ENCODE peak calls at places on chromosomes 2 and 18, in four cellular contexts. One of them, this sample, is unnamed.

GRCh38 chr2:86234573-86235131 is 35.4 kb downstream of the MRPL35 start:
- DNase-seq in cardiac fibroblast: no peak
- DNase-seq in choroid plexus epithelial cell: no peak
- DNase-seq in HepG2: no peak
- DNase-seq in this sample: no peak

GRCh38 chr2:201847483-201847882 is 41.1 kb downstream of the CDK15 start:
- DNase-seq in cardiac fibroblast: no peak
- DNase-seq in choroid plexus epithelial cell: peak
- DNase-seq in HepG2: no peak
- DNase-seq in this sample: no peak

GRCh38 chr18:22591231-22591630 is 173.5 kb upstream of the CTAGE1 start:
- DNase-seq in cardiac fibroblast: peak
- DNase-seq in choroid plexus epithelial cell: peak
- DNase-seq in HepG2: no peak
- DNase-seq in this sample: peak

GRCh38 chr2:112118148-112118547 is 20.0 kb upstream of the FBLN7 start:
- DNase-seq in cardiac fibroblast: no peak
- DNase-seq in choroid plexus epithelial cell: peak
- DNase-seq in HepG2: peak
- DNase-seq in this sample: no peak

GRCh38 chr2:101873543-101873942 is 118.2 kb upstream of the IL1R2 start:
- DNase-seq in cardiac fibroblast: no peak
- DNase-seq in choroid plexus epithelial cell: peak
- DNase-seq in HepG2: peak
- DNase-seq in this sample: peak

GRCh38 chr2:74199275-74199701 is 873 bp downstream of the MTHFD2 start:
- DNase-seq in cardiac fibroblast: no peak
- DNase-seq in choroid plexus epithelial cell: no peak
- DNase-seq in HepG2: no peak
- DNase-seq in this sample: no peak

GRCh38 chr2:39996653-39997080 is 217.6 kb upstream of the THUMPD2 start:
- DNase-seq in cardiac fibroblast: peak
- DNase-seq in choroid plexus epithelial cell: peak
- DNase-seq in HepG2: no peak
- DNase-seq in this sample: peak

GRCh38 chr18:61608306-61608705 is 275.1 kb downstream of the CDH20 start:
- DNase-seq in cardiac fibroblast: no peak
- DNase-seq in choroid plexus epithelial cell: no peak
- DNase-seq in HepG2: no peak
- DNase-seq in this sample: no peak

GRCh38 chr18:11391636-11392035 is 217.8 kb upstream of the SLC35G4 start:
- DNase-seq in cardiac fibroblast: peak
- DNase-seq in choroid plexus epithelial cell: no peak
- DNase-seq in HepG2: no peak
- DNase-seq in this sample: no peak

GRCh38 chr18:7567487-7568425 is 640 bp downstream of the PTPRM start:
- DNase-seq in cardiac fibroblast: peak
- DNase-seq in choroid plexus epithelial cell: peak
- DNase-seq in HepG2: no peak
- DNase-seq in this sample: peak

GRCh38 chr18:7568426-7568825 is 1.3 kb downstream of the PTPRM start:
- DNase-seq in cardiac fibroblast: peak
- DNase-seq in choroid plexus epithelial cell: peak
- DNase-seq in HepG2: peak
- DNase-seq in this sample: no peak

GRCh38 chr18:7565677-7566076 is 1.4 kb upstream of the PTPRM start:
- DNase-seq in cardiac fibroblast: no peak
- DNase-seq in choroid plexus epithelial cell: no peak
- DNase-seq in HepG2: no peak
- DNase-seq in this sample: no peak

GRCh38 chr18:7566587-7567486 is at the start of gene PTPRM:
- DNase-seq in cardiac fibroblast: peak
- DNase-seq in choroid plexus epithelial cell: peak
- DNase-seq in HepG2: peak
- DNase-seq in this sample: peak

DNA sequence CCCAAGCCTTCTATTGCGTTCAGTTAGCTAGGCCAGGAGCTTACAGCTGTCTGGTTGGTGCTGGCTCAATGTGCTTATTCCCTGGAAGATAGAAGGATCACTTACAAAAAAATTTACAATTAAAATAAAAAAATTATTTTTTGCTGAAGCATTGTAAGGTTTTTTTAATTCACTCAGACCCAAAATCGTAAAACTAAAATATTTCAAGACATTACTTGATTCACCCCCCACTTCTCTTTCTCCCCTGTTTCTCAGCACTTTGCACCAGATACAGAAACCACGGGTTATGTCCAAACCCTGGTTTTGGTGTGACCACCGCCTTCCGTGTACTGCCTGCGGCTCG is 901 bp upstream of the PTPRM start:
- DNase-seq in cardiac fibroblast: no peak
- DNase-seq in choroid plexus epithelial cell: no peak
- DNase-seq in HepG2: no peak
- DNase-seq in this sample: no peak
- H3K4me3 ChIP-seq in cardiac fibroblast: peak
- H3K4me3 ChIP-seq in choroid plexus epithelial cell: peak
- H3K4me3 ChIP-seq in HepG2: peak
- H3K4me3 ChIP-seq in this sample: peak

GRCh38 chr2:191869178-191869577 is 22.3 kb upstream of the CAVIN2 start:
- DNase-seq in cardiac fibroblast: peak
- DNase-seq in choroid plexus epithelial cell: peak
- DNase-seq in HepG2: peak
- DNase-seq in this sample: peak

GRCh38 chr2:191867507-191867847 is 20.6 kb upstream of the CAVIN2 start:
- DNase-seq in cardiac fibroblast: no peak
- DNase-seq in choroid plexus epithelial cell: no peak
- DNase-seq in HepG2: no peak
- DNase-seq in this sample: no peak

GRCh38 chr2:191866675-191867506 is 20.0 kb upstream of the CAVIN2 start:
- DNase-seq in cardiac fibroblast: peak
- DNase-seq in choroid plexus epithelial cell: peak
- DNase-seq in HepG2: peak
- DNase-seq in this sample: peak

GRCh38 chr2:191870744-191871143 is 23.9 kb upstream of the CAVIN2 start:
- DNase-seq in cardiac fibroblast: no peak
- DNase-seq in choroid plexus epithelial cell: peak
- DNase-seq in HepG2: no peak
- DNase-seq in this sample: no peak

GRCh38 chr2:191869781-191870180 is 22.9 kb upstream of the CAVIN2 start:
- DNase-seq in cardiac fibroblast: no peak
- DNase-seq in choroid plexus epithelial cell: no peak
- DNase-seq in HepG2: no peak
- DNase-seq in this sample: no peak
- TF ChIP-seq CTCF in cardiac fibroblast: no peak
- TF ChIP-seq CTCF in choroid plexus epithelial cell: no peak
- TF ChIP-seq CTCF in HepG2: no peak
- TF ChIP-seq CTCF in this sample: no peak

DNA sequence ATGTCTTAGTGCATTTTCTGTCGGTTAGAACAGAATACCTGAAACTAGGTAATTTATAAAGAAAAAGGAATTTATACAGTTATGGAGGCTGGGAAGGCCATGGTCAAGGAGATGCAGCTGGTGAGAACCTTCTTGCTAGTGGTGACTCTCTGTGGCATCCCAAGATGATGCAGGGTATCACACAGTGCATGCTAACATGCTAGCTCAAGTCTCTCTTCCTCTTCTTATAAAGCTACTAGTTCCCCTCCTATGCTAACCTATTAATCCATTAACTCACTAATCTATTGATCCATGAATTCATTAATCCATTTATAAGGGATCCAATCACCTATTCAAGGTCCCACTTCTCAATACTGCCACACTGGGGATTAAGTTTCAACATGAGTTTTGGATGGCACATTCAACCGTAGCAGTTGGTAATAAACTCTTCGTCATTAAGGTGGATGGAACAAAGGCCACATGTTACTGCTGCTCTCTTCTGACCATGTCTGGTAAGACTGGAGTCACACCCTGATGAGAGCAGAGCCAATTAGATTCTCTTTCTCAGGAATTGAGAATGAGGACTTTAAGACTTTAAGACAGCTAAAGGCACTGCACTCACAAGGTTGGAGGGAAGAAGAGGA is 211.6 kb upstream of the SMAD7 start:
- DNase-seq in cardiac fibroblast: no peak
- DNase-seq in choroid plexus epithelial cell: no peak
- DNase-seq in HepG2: no peak
- DNase-seq in this sample: no peak
- H3K4me3 ChIP-seq in cardiac fibroblast: no peak
- H3K4me3 ChIP-seq in choroid plexus epithelial cell: no peak
- H3K4me3 ChIP-seq in HepG2: no peak
- H3K4me3 ChIP-seq in this sample: no peak

GRCh38 chr2:65305899-65306298 is 78.3 kb downstream of the ACTR2 start:
- DNase-seq in cardiac fibroblast: no peak
- DNase-seq in choroid plexus epithelial cell: no peak
- DNase-seq in HepG2: no peak
- DNase-seq in this sample: no peak

GRCh38 chr2:65313126-65313953 is 85.7 kb downstream of the ACTR2 start:
- DNase-seq in cardiac fibroblast: no peak
- DNase-seq in choroid plexus epithelial cell: no peak
- DNase-seq in HepG2: no peak
- DNase-seq in this sample: peak

GRCh38 chr2:65311596-65311995 is 84.0 kb downstream of the ACTR2 start:
- DNase-seq in cardiac fibroblast: no peak
- DNase-seq in choroid plexus epithelial cell: no peak
- DNase-seq in HepG2: no peak
- DNase-seq in this sample: no peak

GRCh38 chr2:65311049-65311448 is 83.4 kb downstream of the ACTR2 start:
- DNase-seq in cardiac fibroblast: no peak
- DNase-seq in choroid plexus epithelial cell: no peak
- DNase-seq in HepG2: no peak
- DNase-seq in this sample: no peak

GRCh38 chr2:65309699-65310098 is 82.1 kb downstream of the ACTR2 start:
- DNase-seq in cardiac fibroblast: no peak
- DNase-seq in choroid plexus epithelial cell: no peak
- DNase-seq in HepG2: no peak
- DNase-seq in this sample: no peak
- TF ChIP-seq CTCF in cardiac fibroblast: no peak
- TF ChIP-seq CTCF in choroid plexus epithelial cell: no peak
- TF ChIP-seq CTCF in HepG2: peak
- TF ChIP-seq CTCF in this sample: no peak

GRCh38 chr2:118848381-118849225 is 1.2 kb upstream of the EN1 start:
- DNase-seq in cardiac fibroblast: no peak
- DNase-seq in choroid plexus epithelial cell: no peak
- DNase-seq in HepG2: no peak
- DNase-seq in this sample: no peak
- H3K4me3 ChIP-seq in cardiac fibroblast: no peak
- H3K4me3 ChIP-seq in choroid plexus epithelial cell: no peak
- H3K4me3 ChIP-seq in HepG2: no peak
- H3K4me3 ChIP-seq in this sample: no peak

GRCh38 chr2:184644685-184645084 is 46.4 kb downstream of the ZNF804A start:
- DNase-seq in cardiac fibroblast: peak
- DNase-seq in choroid plexus epithelial cell: peak
- DNase-seq in HepG2: no peak
- DNase-seq in this sample: peak
- TF ChIP-seq CTCF in cardiac fibroblast: no peak
- TF ChIP-seq CTCF in choroid plexus epithelial cell: no peak
- TF ChIP-seq CTCF in HepG2: no peak
- TF ChIP-seq CTCF in this sample: peak

GRCh38 chr2:30300122-30300455 is 68.8 kb downstream of the LBH start:
- DNase-seq in cardiac fibroblast: no peak
- DNase-seq in choroid plexus epithelial cell: no peak
- DNase-seq in HepG2: no peak
- DNase-seq in this sample: no peak
- H3K4me3 ChIP-seq in cardiac fibroblast: no peak
- H3K4me3 ChIP-seq in choroid plexus epithelial cell: no peak
- H3K4me3 ChIP-seq in HepG2: no peak
- H3K4me3 ChIP-seq in this sample: no peak

DNA sequence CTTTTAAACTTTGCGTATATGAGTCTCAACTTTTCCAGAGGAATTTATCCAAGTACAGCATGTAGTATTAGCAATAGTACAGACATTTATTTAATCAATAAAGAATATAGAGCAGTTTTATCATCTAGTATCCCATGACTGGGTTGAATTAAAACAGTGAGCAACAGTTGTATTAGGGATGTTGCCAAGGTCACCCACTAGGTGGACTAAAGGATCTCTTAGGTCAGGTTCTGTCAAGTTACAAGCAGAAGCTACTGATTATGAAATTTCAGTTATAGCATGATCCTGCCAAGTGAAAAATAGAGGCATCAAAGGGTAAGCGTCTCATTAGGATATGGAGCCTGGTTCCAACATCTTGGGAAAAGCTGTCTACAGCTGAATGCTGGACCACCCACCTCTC is 52.1 kb upstream of the LAPTM4A start:
- DNase-seq in cardiac fibroblast: peak
- DNase-seq in choroid plexus epithelial cell: peak
- DNase-seq in HepG2: peak
- DNase-seq in this sample: peak
- TF ChIP-seq CTCF in cardiac fibroblast: peak
- TF ChIP-seq CTCF in choroid plexus epithelial cell: no peak
- TF ChIP-seq CTCF in HepG2: peak
- TF ChIP-seq CTCF in this sample: peak

DNA sequence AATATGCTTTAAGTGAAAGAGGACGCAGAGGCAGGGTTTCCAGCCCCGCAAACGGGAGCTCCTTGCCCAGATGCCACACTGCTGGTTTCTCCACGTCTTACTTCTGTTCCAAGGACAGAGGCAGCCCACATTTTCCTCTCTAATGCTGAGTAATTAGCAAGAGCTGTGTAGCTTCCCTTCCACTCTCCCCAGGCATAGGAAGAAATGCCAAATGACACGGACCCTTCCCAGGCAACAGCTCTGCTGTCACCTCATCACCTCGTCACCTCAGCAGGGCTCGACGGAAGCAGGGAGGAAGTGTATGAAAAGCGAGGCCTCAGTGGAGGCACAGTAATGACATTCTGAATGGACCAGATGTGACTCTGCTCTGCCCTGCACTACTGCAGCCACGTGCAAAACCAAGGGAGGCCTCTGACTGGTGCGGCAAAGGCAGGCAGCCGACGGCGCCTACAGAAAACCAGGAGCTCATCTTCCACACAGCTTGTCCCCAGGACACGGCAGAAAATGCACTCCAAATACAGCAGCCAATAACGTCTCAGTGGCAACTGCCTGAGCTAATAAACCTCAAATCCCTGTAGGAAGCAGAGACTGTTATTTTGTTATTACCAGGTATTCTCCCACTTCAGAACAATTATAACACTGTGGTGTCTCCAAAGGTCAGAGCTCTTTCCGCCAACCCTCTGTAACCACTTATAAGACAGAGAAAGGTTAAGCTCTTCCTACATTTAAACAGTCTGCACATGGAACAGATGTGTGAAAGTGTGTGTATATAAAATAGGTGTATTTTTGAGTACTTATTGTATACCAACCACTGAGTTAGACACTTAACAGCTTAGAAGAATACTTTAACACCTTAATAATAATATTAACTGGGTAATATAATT is 64.3 kb downstream of the FBXO15 start:
- DNase-seq in cardiac fibroblast: no peak
- DNase-seq in choroid plexus epithelial cell: no peak
- DNase-seq in HepG2: no peak
- DNase-seq in this sample: no peak
- H3K4me3 ChIP-seq in cardiac fibroblast: no peak
- H3K4me3 ChIP-seq in choroid plexus epithelial cell: no peak
- H3K4me3 ChIP-seq in HepG2: peak
- H3K4me3 ChIP-seq in this sample: no peak